ENCODE peak calls at places on chromosome 13, in eight cellular contexts. D is RWPE1, Y is neural progenitor cell, W is psoas muscle, S is heart left ventricle, V is fibroblast of pulmonary artery, N is AG09319, P is fibroblast of mammary gland. K is an unnamed sample.

GRCh38 chr13:106373304-106373988 is 162.0 kb downstream of the EFNB2 start:
- DNase-seq in W (no peak), P (no peak), V (no peak), S (no peak), D (no peak), Y (no peak), N (no peak), K (no peak)

GRCh38 chr13:109785141-109785891 is 1.1 kb downstream of the IRS2 start:
- DNase-seq in V (peak; percentile 68), D (no peak), N (no peak), Y (peak; percentile 66), W (peak; percentile 45), S (no peak), P (peak; percentile 54), K (no peak)

GRCh38 chr13:45413826-45414312 is 4.3 kb downstream of the SLC25A30 start:
- DNase-seq in W (no peak), D (no peak), S (no peak), V (no peak), Y (no peak), N (no peak), P (peak; percentile 37), K (no peak)

GRCh38 chr13:29754486-29754806 is 96.0 kb downstream of the UBL3 start:
- DNase-seq in D (no peak), S (no peak), Y (no peak), W (no peak), P (peak; percentile 43), V (peak; percentile 39), N (no peak), K (no peak)

GRCh38 chr13:47484564-47484963 is 516.5 kb downstream of the SUCLA2 start:
- DNase-seq in D (no peak), N (peak; percentile 40), Y (no peak), V (peak; percentile 63), W (no peak), S (no peak), P (peak; percentile 86), K (no peak)

GRCh38 chr13:84481958-84482357 is 599.7 kb upstream of the SLITRK1 start:
- DNase-seq in P (peak; percentile 84), D (no peak), W (no peak), S (no peak), Y (no peak), V (peak; percentile 65), N (no peak), K (no peak)

GRCh38 chr13:66994097-66994496 is 236.0 kb downstream of the PCDH9 start:
- DNase-seq in N (no peak), V (peak; percentile 79), Y (peak; percentile 92), W (peak; percentile 51), S (peak; percentile 68), P (peak; percentile 50), D (peak; percentile 18), K (no peak)

GRCh38 chr13:70098669-70099068 is 9.0 kb upstream of the ATXN8OS start:
- DNase-seq in N (no peak), D (no peak), Y (no peak), W (no peak), V (peak; percentile 3), S (no peak), P (no peak), K (no peak)

GRCh38 chr13:28392896-28393295 is 102.0 kb downstream of the FLT1 start:
- DNase-seq in P (peak; percentile 39), W (no peak), Y (no peak), V (no peak), D (no peak), S (no peak), N (no peak), K (no peak)

GRCh38 chr13:95656386-95657015 is 12.0 kb upstream of the DZIP1 start:
- DNase-seq in W (no peak), N (no peak), S (no peak), D (no peak), Y (no peak), P (no peak), V (peak; percentile 13), K (no peak)

GRCh38 chr13:113387396-113387795 is 23.5 kb upstream of the GRTP1 start:
- DNase-seq in D (no peak), S (no peak), W (no peak), P (no peak), N (no peak), V (no peak), Y (no peak), K (no peak)

DNA sequence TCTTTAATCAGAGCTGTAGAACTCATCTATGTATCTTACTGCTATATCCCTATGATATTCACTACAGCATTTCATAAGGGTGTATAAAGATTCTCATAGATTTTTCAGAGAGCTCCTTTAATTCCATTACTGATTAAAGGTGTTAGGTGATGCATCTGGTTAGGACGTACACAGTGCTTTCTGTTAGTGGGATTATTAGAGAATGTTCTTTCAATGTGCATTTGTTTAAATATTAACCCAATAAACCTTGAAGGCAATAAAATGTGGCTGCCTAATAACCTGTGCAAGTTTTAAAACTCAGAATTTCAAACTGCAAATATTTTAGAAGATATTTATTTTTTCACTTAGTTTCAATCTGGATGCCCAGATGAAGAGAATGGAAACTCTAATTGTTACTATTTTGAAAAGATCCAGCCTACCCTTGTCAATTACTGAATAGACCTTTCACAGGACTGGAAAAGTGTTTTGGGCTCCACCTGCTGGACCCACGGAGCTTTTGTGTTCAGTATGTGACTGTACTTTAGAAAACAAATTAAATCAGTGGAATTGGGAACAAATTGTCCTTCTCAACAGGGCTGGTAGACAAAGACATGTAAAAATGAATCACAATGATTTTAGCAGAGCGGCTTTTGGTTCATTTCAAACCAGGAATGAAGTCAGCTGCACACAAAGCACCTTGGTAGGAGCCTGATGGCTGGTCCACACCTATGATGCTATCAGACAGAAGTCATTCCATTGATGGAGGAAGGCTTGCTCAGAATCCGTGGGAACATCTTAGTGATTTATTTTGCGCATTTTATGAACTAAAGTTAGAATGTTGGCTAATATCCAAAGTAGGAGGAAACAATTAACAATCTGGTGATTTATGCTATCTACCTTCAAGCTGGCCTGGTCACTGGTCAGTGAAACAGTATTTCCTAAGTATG is 89.5 kb upstream of the RAP2A start:
- DNase-seq in D (peak; percentile 50), W (peak; percentile 63), S (peak; percentile 51), P (peak; percentile 75), N (no peak), V (peak; percentile 81), Y (peak; percentile 70), K (peak; percentile 16)
- TF ChIP-seq CTCF in D (peak; percentile 79), W (peak; percentile 79), S (peak; percentile 72), P (peak; percentile 81), N (peak; percentile 74), V (peak; percentile 83), Y (peak; percentile 76), K (peak; percentile 14)

DNA sequence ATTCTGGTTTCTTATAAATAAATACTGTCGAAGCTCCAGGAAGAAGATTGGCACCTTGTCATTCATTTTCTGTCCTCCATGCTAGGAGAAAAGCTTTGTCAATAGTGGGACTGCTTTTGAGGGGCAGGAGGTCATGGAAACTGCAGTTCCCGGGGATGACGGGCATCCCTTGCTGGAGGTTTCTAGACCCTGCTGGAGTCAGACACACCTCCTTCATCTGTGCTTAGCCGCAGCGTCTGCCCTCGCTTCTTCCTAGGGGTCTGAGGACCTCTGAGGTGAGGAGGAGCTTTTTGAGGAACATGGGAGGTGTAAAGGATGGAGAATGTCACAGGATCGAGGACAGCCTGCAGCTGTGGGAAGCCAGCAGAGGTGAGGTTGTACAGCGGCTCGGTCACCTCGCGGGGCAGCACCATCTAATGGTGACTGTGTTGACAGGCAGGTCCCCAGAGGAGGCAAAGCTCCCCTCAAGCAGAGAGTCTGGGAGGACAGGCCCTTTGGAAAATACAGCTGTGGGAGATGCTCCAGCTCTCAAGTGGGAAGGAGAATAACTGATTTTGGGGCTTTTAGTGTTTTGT is 172.7 kb upstream of the RNF113B start:
- DNase-seq in S (peak; percentile 11), P (no peak), D (no peak), W (no peak), Y (peak; percentile 74), N (no peak), V (no peak), K (no peak)
- TF ChIP-seq CTCF in S (peak; percentile 28), P (no peak), D (no peak), W (peak; percentile 9), Y (peak; percentile 59), N (no peak), V (peak; percentile 4), K (no peak)

GRCh38 chr13:36515466-36515865 is 83.2 kb downstream of the CCNA1 start:
- DNase-seq in V (no peak), S (no peak), D (no peak), W (no peak), Y (no peak), P (no peak), N (no peak), K (no peak)

GRCh38 chr13:36516225-36516624 is 83.9 kb downstream of the CCNA1 start:
- DNase-seq in S (no peak), D (no peak), Y (no peak), W (no peak), N (no peak), V (no peak), P (no peak), K (no peak)

GRCh38 chr13:36509369-36509768 is 77.1 kb downstream of the CCNA1 start:
- DNase-seq in D (no peak), W (no peak), P (no peak), V (no peak), S (no peak), N (no peak), Y (peak; percentile 35), K (no peak)

GRCh38 chr13:36518707-36519106 is 86.4 kb downstream of the CCNA1 start:
- DNase-seq in V (no peak), D (no peak), W (no peak), S (no peak), N (no peak), P (no peak), Y (no peak), K (no peak)

DNA sequence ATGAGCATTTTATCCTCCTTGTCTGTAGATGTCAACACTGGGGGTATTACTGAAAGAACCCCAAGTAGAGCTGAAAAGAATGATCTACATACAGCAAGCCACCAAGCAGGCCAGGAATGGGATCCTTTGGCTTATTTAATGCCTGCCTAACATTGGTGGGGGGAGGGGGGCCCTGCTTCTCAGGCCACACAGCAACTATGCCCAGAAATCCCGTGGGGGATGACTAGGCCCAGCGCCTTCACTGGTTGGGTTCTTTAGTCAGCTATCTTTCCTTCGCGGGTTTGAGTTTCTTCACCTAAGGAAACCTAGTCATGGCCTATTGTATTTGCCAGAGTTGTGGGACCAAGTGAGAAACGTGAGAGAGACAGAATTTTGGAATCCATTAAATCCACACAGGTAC is 80.5 kb downstream of the CCNA1 start:
- DNase-seq in N (no peak), S (no peak), D (no peak), V (no peak), W (no peak), P (peak; percentile 18), Y (no peak), K (no peak)
- TF ChIP-seq CTCF in N (no peak), S (no peak), D (no peak), V (no peak), W (no peak), P (no peak), Y (no peak), K (no peak)

DNA sequence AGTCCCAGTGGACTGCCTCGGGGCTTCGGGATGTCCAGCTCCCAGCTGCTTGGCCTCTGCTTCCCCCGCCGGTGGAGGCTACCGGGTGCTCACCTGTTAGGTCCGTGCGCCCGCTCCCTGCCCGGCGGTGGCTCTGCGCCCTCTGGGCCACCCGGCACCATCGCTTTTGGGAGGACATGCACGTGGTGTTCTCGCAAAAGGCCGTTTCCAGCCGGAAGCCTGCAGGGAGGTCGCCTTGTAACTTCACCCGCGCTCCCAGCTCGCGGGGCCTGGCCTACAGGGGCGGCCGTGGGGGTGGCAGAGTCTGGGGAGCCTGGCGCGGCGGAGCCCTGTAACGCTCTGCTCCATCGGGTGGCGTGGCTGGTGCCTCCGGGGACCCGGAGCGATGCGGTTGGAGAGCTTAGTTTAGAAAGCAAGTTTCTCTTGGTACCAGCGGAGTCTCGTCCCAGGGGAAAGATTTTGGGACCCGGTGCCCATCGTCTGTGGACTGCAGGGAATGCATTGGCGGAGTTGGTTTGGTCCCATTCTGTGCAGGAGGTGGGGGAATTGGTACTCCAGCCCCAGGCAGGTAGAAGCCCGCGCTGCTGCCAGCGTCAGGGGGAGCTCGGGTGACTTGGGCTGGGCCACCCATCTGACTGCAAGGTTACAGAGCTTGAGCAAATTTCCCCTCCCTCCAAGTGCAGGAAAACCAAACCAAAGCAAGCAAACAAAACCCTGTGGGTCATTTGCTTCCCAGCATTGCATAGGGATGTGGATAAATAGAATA is 673 bp downstream of the SPATA13 start:
- DNase-seq in Y (peak; percentile 37), P (no peak), S (no peak), V (no peak), N (no peak), D (peak; percentile 20), W (peak; percentile 32), K (peak; percentile 38)
- TF ChIP-seq CTCF in Y (no peak), P (no peak), S (no peak), V (no peak), N (no peak), D (no peak), W (no peak), K (no peak)